ENCODE peak calls at places on chromosome 14, in six cellular contexts. H is activated T-helper 2 cell treated with anti-CD3 and anti-CD28 coated beads, Interferon-gamma antibody, Interleukin-2, Interleukin-4, amounts not matched to agents 10 μg/mL and 5 μg/mL and 100 μg/mL, durations not matched to agents 14 hours and 24 hours and 36 hours; B is body of pancreas; J is ELR; E is effector memory CD4-positive, alpha-beta T cell; G is mesenchymal stem cell. U is an unnamed sample.

GRCh38 chr14:92382677-92383076 is 59.7 kb downstream of the SLC24A4 start:
- DNase-seq in H (no peak), B (no peak), J (peak), E (no peak), G (no peak), U (no peak)

GRCh38 chr14:35628989-35629388 is 95.0 kb downstream of the INSM2 start:
- DNase-seq in H (no peak), B (no peak), J (peak), E (no peak), G (no peak), U (no peak)

GRCh38 chr14:64562432-64562831 is 12.7 kb downstream of the PPP1R36 start:
- DNase-seq in H (no peak), B (no peak), J (no peak), E (no peak), G (no peak), U (no peak)

GRCh38 chr14:103707329-103708263 is 7.7 kb downstream of the XRCC3 start:
- DNase-seq in H (no peak), B (no peak), J (no peak), E (no peak), G (no peak), U (no peak)

GRCh38 chr14:82667501-82667900 is 1133.8 kb upstream of the SEL1L start:
- DNase-seq in H (no peak), B (no peak), J (no peak), E (no peak), G (no peak), U (no peak)

GRCh38 chr14:30443368-30444007 is 115.5 kb upstream of the G2E3 start:
- DNase-seq in H (no peak), B (no peak), J (peak), E (no peak), G (peak), U (peak)

GRCh38 chr14:61064210-61064609 is 83.2 kb downstream of the SLC38A6 start:
- DNase-seq in H (no peak), B (no peak), J (no peak), E (no peak), G (no peak), U (no peak)

GRCh38 chr14:90599339-90599738 is 202.5 kb downstream of the CALM1 start:
- DNase-seq in H (no peak), B (no peak), J (no peak), E (no peak), G (no peak), U (no peak)

GRCh38 chr14:34250959-34251358 is 211.1 kb downstream of the SPTSSA start:
- DNase-seq in H (no peak), B (no peak), J (no peak), E (no peak), G (no peak), U (no peak)

GRCh38 chr14:89165189-89165809 is 251.7 kb downstream of the FOXN3 start:
- DNase-seq in H (no peak), B (no peak), J (no peak), E (no peak), G (no peak), U (peak)

GRCh38 chr14:100164808-100165207 is 5.4 kb upstream of the DEGS2 start:
- DNase-seq in H (no peak), B (no peak), J (no peak), E (no peak), G (no peak), U (no peak)

GRCh38 chr14:92759300-92759678 is 10.9 kb upstream of the LGMN start:
- DNase-seq in H (no peak), B (no peak), J (peak), E (no peak), G (peak), U (no peak)

GRCh38 chr14:61435563-61436337 is 114.4 kb downstream of the PRKCH start:
- DNase-seq in H (no peak), B (no peak), J (no peak), E (no peak), G (peak), U (no peak)

GRCh38 chr14:43786066-43786762 is 720.9 kb downstream of the FSCB start:
- DNase-seq in H (no peak), B (no peak), J (no peak), E (no peak), G (no peak), U (no peak)

GRCh38 chr14:72706485-72706884 is 187.4 kb downstream of the DPF3 start:
- DNase-seq in H (no peak), B (no peak), J (no peak), E (no peak), G (no peak), U (no peak)

GRCh38 chr14:36514278-36515104 is 5.5 kb downstream of the NKX2-1 start:
- DNase-seq in H (no peak), B (no peak), J (no peak), E (no peak), G (no peak), U (no peak)

GRCh38 chr14:77296155-77296554 is 24.5 kb downstream of the POMT2 start:
- DNase-seq in H (no peak), B (no peak), J (no peak), E (no peak), G (no peak), U (no peak)

GRCh38 chr14:65255029-65255545 is 152.8 kb upstream of the MAX start:
- DNase-seq in H (no peak), B (peak), J (peak), E (no peak), G (peak), U (no peak)

GRCh38 chr14:68621400-68622365 is 171.2 kb downstream of the ZFP36L1 start:
- DNase-seq in H (no peak), B (no peak), J (peak), E (no peak), G (peak), U (no peak)

GRCh38 chr14:99737451-99737951 is 53.4 kb downstream of the CYP46A1 start:
- DNase-seq in H (no peak), B (peak), J (no peak), E (no peak), G (no peak), U (peak)

GRCh38 chr14:90795744-90796143 is 20.5 kb downstream of the TTC7B start:
- DNase-seq in H (no peak), B (no peak), J (peak), E (no peak), G (peak), U (no peak)

GRCh38 chr14:74048291-74048690 is 29.1 kb downstream of the BBOF1 start:
- DNase-seq in H (no peak), B (no peak), J (peak), E (no peak), G (no peak), U (no peak)

GRCh38 chr14:53793790-53794560 is 162.7 kb downstream of the BMP4 start:
- DNase-seq in H (no peak), B (no peak), J (no peak), E (no peak), G (peak), U (peak)

GRCh38 chr14:50082784-50083466 is 33.4 kb downstream of the VCPKMT start:
- DNase-seq in H (peak), B (no peak), J (peak), E (peak), G (peak), U (no peak)

GRCh38 chr14:92153581-92153980 is 31.8 kb downstream of the CPSF2 start:
- DNase-seq in H (no peak), B (no peak), J (no peak), E (no peak), G (no peak), U (no peak)

GRCh38 chr14:73295198-73295796 is 58.0 kb downstream of the PAPLN start:
- DNase-seq in H (no peak), B (no peak), J (peak), E (no peak), G (peak), U (peak)

GRCh38 chr14:88895116-88895515 is 70.7 kb downstream of the TTC8 start:
- DNase-seq in H (no peak), B (no peak), J (peak), E (no peak), G (peak), U (no peak)

GRCh38 chr14:76904100-76904739 is 78.0 kb downstream of the LRRC74A start:
- DNase-seq in H (no peak), B (peak), J (peak), E (no peak), G (peak), U (no peak)

GRCh38 chr14:78081245-78081644 is 88.9 kb upstream of the NRXN3 start:
- DNase-seq in H (no peak), B (no peak), J (no peak), E (no peak), G (no peak), U (no peak)

GRCh38 chr14:64671591-64671990 is 32.6 kb upstream of the PLEKHG3 start:
- DNase-seq in H (no peak), B (no peak), J (peak), E (no peak), G (peak), U (peak)

GRCh38 chr14:54763761-54764160 is 138.9 kb downstream of the GCH1 start:
- DNase-seq in H (no peak), B (no peak), J (no peak), E (no peak), G (no peak), U (no peak)

GRCh38 chr14:95943699-95944098 is 67.1 kb downstream of the TUNAR start:
- DNase-seq in H (no peak), B (no peak), J (no peak), E (no peak), G (no peak), U (peak)

GRCh38 chr14:44846232-44846824 is 115.4 kb downstream of the KLHL28 start:
- DNase-seq in H (no peak), B (no peak), J (peak), E (no peak), G (peak), U (peak)

GRCh38 chr14:49769171-49769570 is 1.2 kb downstream of the KLHDC2 start:
- DNase-seq in H (no peak), B (no peak), J (peak), E (no peak), G (no peak), U (peak)

GRCh38 chr14:99752486-99753121 is 40.6 kb upstream of the EML1 start:
- DNase-seq in H (no peak), B (peak), J (peak), E (no peak), G (peak), U (no peak)

GRCh38 chr14:103998027-103998426 is 55.7 kb upstream of the RD3L start:
- DNase-seq in H (no peak), B (no peak), J (no peak), E (no peak), G (no peak), U (no peak)

GRCh38 chr14:86897704-86898513 is 1095.1 kb downstream of the GALC start:
- DNase-seq in H (no peak), B (no peak), J (no peak), E (no peak), G (no peak), U (no peak)